ENCODE peak calls at places on chromosomes 6 and 20, in eight cellular contexts. Q is sigmoid colon, G is upper lobe of left lung, M is ovary, N is A549, A is transverse colon, H is SK-N-SH, L is stomach. T is an unnamed sample.

GRCh38 chr6:69820438-69820837 is 23.6 kb upstream of the LMBRD1 start:
- DNase-seq in M (no peak), H (no peak), Q (no peak), A (no peak), L (no peak), N (no peak), G (no peak), T (no peak)

GRCh38 chr20:9761476-9761875 is 77.4 kb downstream of the PAK5 start:
- DNase-seq in G (no peak), H (no peak), A (no peak), Q (no peak), L (no peak), M (no peak), N (no peak), T (no peak)

GRCh38 chr6:43432009-43432945 is 4.9 kb downstream of the ABCC10 start:
- DNase-seq in L (no peak), M (no peak), G (peak; percentile 61), N (no peak), A (no peak), H (no peak), Q (no peak), T (no peak)

GRCh38 chr6:8322659-8323058 is 112.7 kb downstream of the SLC35B3 start:
- DNase-seq in G (no peak), H (no peak), M (no peak), L (no peak), Q (no peak), A (no peak), N (no peak), T (no peak)

GRCh38 chr6:141562801-141563763 is 569.6 kb upstream of the GJE1 start:
- DNase-seq in M (peak; percentile 72), H (peak; percentile 55), Q (peak; percentile 68), N (peak; percentile 12), L (peak; percentile 53), G (no peak), A (peak; percentile 49), T (no peak)

GRCh38 chr20:61757678-61758555 is 307.8 kb downstream of the TAF4 start:
- DNase-seq in N (no peak), M (no peak), A (no peak), H (no peak), G (peak; percentile 36), L (no peak), Q (peak; percentile 53), T (no peak)

GRCh38 chr6:43717822-43718221 is 30.2 kb upstream of the MRPS18A start:
- DNase-seq in G (peak; percentile 85), A (no peak), L (no peak), Q (peak; percentile 78), N (no peak), H (no peak), M (no peak), T (no peak)

GRCh38 chr20:9280654-9281053 is 211.8 kb downstream of the PLCB4 start:
- DNase-seq in L (no peak), G (no peak), Q (no peak), H (peak; percentile 4), A (no peak), M (no peak), N (no peak), T (no peak)

GRCh38 chr6:150290429-150290828 is 78.4 kb upstream of the IYD start:
- DNase-seq in G (no peak), Q (no peak), H (no peak), L (no peak), M (no peak), A (no peak), N (no peak), T (no peak)

GRCh38 chr6:134623391-134623790 is 305.5 kb upstream of the SGK1 start:
- DNase-seq in H (no peak), G (no peak), N (no peak), Q (no peak), L (no peak), A (no peak), M (no peak), T (no peak)

GRCh38 chr20:45419188-45420091 is 3.5 kb downstream of the PIGT start:
- DNase-seq in H (no peak), M (no peak), N (peak; percentile 72), A (peak; percentile 80), G (peak; percentile 46), Q (peak; percentile 83), L (peak; percentile 90), T (no peak)

GRCh38 chr6:14863896-14864850 is 381.7 kb upstream of the JARID2 start:
- DNase-seq in N (no peak), M (no peak), Q (no peak), L (no peak), G (no peak), H (no peak), A (no peak), T (no peak)

GRCh38 chr6:68778356-68779020 is 143.4 kb downstream of the ADGRB3 start:
- DNase-seq in M (no peak), G (no peak), H (peak; percentile 30), Q (no peak), A (no peak), N (no peak), L (no peak), T (no peak)

GRCh38 chr20:35329435-35330139 is 37.4 kb upstream of the FAM83C start:
- DNase-seq in Q (no peak), N (peak; percentile 84), A (peak; percentile 58), M (no peak), H (peak; percentile 34), G (no peak), L (peak; percentile 60), T (no peak)

GRCh38 chr6:38110407-38111025 is 291.0 kb downstream of the ZFAND3 start:
- DNase-seq in A (no peak), N (no peak), M (no peak), H (no peak), L (no peak), G (no peak), Q (no peak), T (no peak)

GRCh38 chr6:81995548-81996289 is 243.2 kb upstream of the TENT5A start:
- DNase-seq in L (no peak), G (no peak), M (no peak), N (no peak), H (no peak), A (no peak), Q (no peak), T (no peak)

DNA sequence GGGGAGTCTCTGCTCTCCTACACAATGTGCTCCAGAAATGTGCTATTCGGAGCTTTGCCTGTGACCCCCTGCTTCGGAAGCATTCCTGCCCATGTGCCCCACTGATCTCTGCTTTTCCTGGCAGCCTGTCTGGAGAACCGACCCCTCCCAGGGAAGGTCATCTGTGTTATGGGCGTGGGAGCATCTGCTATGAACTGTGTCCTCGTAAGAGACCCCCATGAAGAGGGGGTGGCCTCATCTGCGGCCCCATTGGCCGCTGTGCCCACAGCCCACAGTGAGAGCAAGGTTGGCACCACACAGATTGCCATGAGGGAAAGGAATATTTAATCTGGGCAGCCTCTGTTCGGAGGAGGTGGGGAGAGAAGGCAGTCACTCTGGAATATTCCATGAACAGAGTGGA is 32.7 kb upstream of the IRF4 start:
- DNase-seq in A (no peak), G (peak; percentile 74), Q (peak; percentile 65), L (no peak), H (no peak), N (no peak), M (no peak), T (no peak)
- H3K9me3 ChIP-seq in A (no peaks in the 10 kb centered on the region), G (no peaks in the 10 kb centered on the region), Q (no peaks in the 10 kb centered on the region), L (peaks cover 13% of the 10 kb centered on the region), H (no peaks in the 10 kb centered on the region), N (no peaks in the 10 kb centered on the region), M (no peaks in the 10 kb centered on the region), T (peaks cover 6% of the 10 kb centered on the region)

DNA sequence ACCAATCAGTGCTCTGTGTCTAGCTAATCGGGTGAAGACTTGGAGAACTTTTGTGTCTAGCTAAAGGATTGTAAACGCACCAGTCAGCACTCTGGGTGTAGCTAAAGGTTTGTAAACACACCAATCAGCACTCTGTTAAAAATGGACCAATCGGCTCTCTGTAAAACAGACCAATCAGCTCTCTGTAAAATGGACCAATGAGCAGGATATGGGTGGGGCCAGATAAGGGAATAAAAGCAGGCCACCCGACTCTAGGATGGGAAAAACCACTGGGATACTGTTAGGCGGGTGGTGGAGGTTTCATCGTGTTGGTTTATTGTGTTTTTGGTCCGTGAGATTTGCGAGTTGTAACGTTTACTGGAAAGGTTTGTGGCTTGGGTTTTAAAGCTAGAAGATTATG is 25.5 kb upstream of the GFOD1 start:
- DNase-seq in Q (no peak), G (no peak), A (no peak), M (no peak), N (no peak), H (no peak), L (no peak), T (no peak)
- TF ChIP-seq EP300 in Q (no peak), G (no peak), A (no peak), M (no peak), N (no peak), H (no peak), L (no peak), T (no peak)

DNA sequence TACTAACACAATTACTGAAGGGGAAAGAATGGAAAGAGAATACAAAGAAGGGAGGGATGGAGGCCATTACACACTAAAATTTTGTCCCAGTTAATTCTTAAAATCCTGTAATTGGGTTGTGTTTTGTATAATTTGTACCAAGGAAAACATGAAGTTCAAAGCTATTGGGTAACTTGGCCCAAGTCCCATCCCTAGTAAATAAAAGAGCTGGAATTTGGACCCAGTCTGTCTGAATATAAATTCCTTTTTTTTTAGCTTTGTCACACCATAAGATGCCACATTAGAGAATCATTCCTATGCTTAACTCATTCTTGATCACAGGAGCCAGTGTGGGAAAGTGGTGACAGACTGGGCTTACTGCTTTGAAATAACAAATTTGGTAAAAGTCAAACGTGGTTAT is 66.8 kb upstream of the CBLN4 start:
- DNase-seq in L (no peak), G (no peak), Q (no peak), H (no peak), A (no peak), M (no peak), N (no peak), T (no peak)
- H3K9me3 ChIP-seq in L (peaks cover 15% of the 10 kb centered on the region), G (no peaks in the 10 kb centered on the region), Q (no peaks in the 10 kb centered on the region), H (no peaks in the 10 kb centered on the region), A (no peaks in the 10 kb centered on the region), M (no peaks in the 10 kb centered on the region), N (no peaks in the 10 kb centered on the region), T (peaks cover 6% of the 10 kb centered on the region)

DNA sequence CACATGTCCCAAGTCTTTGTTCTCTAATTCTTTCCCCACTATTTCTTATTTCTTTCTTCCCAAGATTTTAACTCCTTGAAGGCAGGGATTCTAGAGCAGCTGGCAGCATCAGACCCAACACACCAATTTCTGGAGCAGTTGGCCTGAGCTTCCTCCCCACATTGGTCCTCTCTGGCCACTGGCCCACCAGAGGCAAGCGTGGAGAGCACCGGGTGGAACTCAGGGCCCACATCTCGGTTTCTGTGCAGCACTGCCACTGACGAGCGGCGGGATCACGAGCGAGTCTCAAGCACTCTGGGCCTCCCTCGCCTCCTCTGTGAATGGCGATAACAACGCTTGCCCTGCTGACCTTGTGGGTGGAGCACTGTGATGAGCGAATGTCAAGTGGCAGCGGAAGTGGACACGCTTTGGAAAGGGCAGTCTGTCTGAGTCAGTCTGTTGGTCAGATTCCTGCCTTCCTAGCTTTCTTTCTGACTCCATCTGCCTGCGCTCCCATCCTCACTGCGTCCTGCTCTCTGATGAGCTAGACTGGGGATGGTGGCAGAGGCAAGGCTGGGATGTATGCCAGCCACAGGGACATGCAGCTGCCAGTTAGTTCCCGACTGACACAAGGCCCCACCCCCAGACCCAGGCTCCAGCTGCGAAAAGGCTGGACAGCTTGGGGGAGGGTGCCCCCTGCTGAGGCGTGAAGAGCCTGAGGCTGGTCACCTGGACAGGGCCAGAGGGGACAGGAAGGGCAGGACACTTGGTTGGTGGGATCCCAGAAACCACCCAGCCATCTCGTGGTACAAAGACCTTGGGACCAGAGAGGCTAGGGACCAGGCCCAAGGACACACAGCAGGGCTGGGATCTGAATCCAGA is 4.5 kb upstream of the SPDEF start:
- DNase-seq in M (no peak), L (peak; percentile 66), N (no peak), H (peak; percentile 66), G (no peak), Q (no peak), A (no peak), T (no peak)
- TF ChIP-seq EP300 in M (no peak), L (no peak), N (no peak), H (no peak), G (no peak), Q (no peak), A (no peak), T (no peak)